ENCODE peak calls at places on chromosomes 3 and 15, in ten cellular contexts. J, G, X, Z, D, L, M, H, V and F are unnamed samples.
A peak's percentile ranks its signal among the peaks of the same experiment; 100 is the strongest.

GRCh38 chr3:133927543-133928066 is 31.9 kb upstream of the RAB6B start:
- DNase-seq in J (peak; percentile 68), G (no peak), X (peak; percentile 36), Z (no peak), D (peak; percentile 76), L (peak; percentile 18), M (no peak), H (no peak), V (no peak), F (peak; percentile 59)

GRCh38 chr3:31615071-31615875 is 82.5 kb downstream of the STT3B start:
- DNase-seq in J (no peak), G (no peak), X (no peak), Z (no peak), D (no peak), L (no peak), M (no peak), H (no peak), V (peak; percentile 18), F (no peak)

GRCh38 chr3:63918321-63918720 is 6.1 kb upstream of the SCAANT1 start:
- DNase-seq in J (no peak), G (no peak), X (no peak), Z (no peak), D (no peak), L (no peak), M (peak; percentile 42), H (no peak), V (no peak), F (no peak)

GRCh38 chr15:101070024-101070423 is 150.9 kb downstream of the LRRK1 start:
- DNase-seq in J (no peak), G (no peak), X (no peak), Z (no peak), D (no peak), L (no peak), M (no peak), H (no peak), V (no peak), F (no peak)

GRCh38 chr15:99054025-99054387 is 46.4 kb upstream of the PGPEP1L start:
- DNase-seq in J (no peak), G (no peak), X (no peak), Z (no peak), D (no peak), L (no peak), M (no peak), H (no peak), V (no peak), F (no peak)

GRCh38 chr15:101047301-101047781 is 128.2 kb downstream of the LRRK1 start:
- DNase-seq in J (no peak), G (peak; percentile 56), X (no peak), Z (no peak), D (no peak), L (no peak), M (no peak), H (peak; percentile 26), V (no peak), F (no peak)

GRCh38 chr3:183579967-183580720 is 24.6 kb upstream of the KLHL6 start:
- DNase-seq in J (no peak), G (no peak), X (no peak), Z (no peak), D (no peak), L (no peak), M (no peak), H (no peak), V (no peak), F (no peak)

GRCh38 chr15:71294636-71295241 is 179.5 kb downstream of the THSD4 start:
- DNase-seq in J (peak; percentile 16), G (no peak), X (no peak), Z (no peak), D (no peak), L (no peak), M (peak; percentile 85), H (no peak), V (no peak), F (no peak)

GRCh38 chr3:69426905-69427304 is 41.0 kb upstream of the FRMD4B start:
- DNase-seq in J (no peak), G (no peak), X (no peak), Z (no peak), D (no peak), L (no peak), M (no peak), H (no peak), V (no peak), F (no peak)

GRCh38 chr15:25741253-25741575 is 121.9 kb downstream of the ATP10A start:
- DNase-seq in J (no peak), G (no peak), X (peak; percentile 11), Z (peak; percentile 85), D (no peak), L (no peak), M (no peak), H (no peak), V (no peak), F (no peak)

GRCh38 chr15:48784756-48785155 is 26.1 kb downstream of the CEP152 start:
- DNase-seq in J (no peak), G (no peak), X (no peak), Z (no peak), D (no peak), L (no peak), M (no peak), H (no peak), V (no peak), F (no peak)

GRCh38 chr3:124387008-124387407 is 343.2 kb upstream of the UMPS start:
- DNase-seq in J (no peak), G (no peak), X (no peak), Z (no peak), D (no peak), L (no peak), M (no peak), H (no peak), V (no peak), F (no peak)

GRCh38 chr3:16286161-16286560 is 21.1 kb downstream of the OXNAD1 start:
- DNase-seq in J (no peak), G (no peak), X (no peak), Z (no peak), D (peak; percentile 89), L (no peak), M (no peak), H (no peak), V (no peak), F (peak; percentile 62)

GRCh38 chr15:74208901-74209559 is 6.4 kb upstream of the STRA6 start:
- DNase-seq in J (no peak), G (no peak), X (no peak), Z (no peak), D (no peak), L (no peak), M (peak; percentile 23), H (no peak), V (peak; percentile 64), F (no peak)

GRCh38 chr3:42507751-42508335 is 5.4 kb downstream of the VIPR1 start:
- DNase-seq in J (no peak), G (peak; percentile 39), X (no peak), Z (peak; percentile 52), D (peak; percentile 21), L (no peak), M (no peak), H (no peak), V (no peak), F (no peak)

GRCh38 chr3:154022603-154023002 is 98.6 kb upstream of the ARHGEF26 start:
- DNase-seq in J (no peak), G (no peak), X (no peak), Z (no peak), D (no peak), L (no peak), M (no peak), H (no peak), V (no peak), F (no peak)

GRCh38 chr3:86624192-86624591 is 366.8 kb downstream of the VGLL3 start:
- DNase-seq in J (no peak), G (no peak), X (no peak), Z (no peak), D (no peak), L (no peak), M (no peak), H (no peak), V (no peak), F (no peak)

GRCh38 chr3:143652118-143652517 is 196.2 kb downstream of the SLC9A9 start:
- DNase-seq in J (no peak), G (no peak), X (no peak), Z (no peak), D (no peak), L (no peak), M (no peak), H (no peak), V (no peak), F (no peak)

GRCh38 chr3:60240558-60240957 is 1010.7 kb downstream of the FHIT start:
- DNase-seq in J (no peak), G (no peak), X (no peak), Z (no peak), D (no peak), L (no peak), M (no peak), H (no peak), V (peak; percentile 29), F (no peak)

GRCh38 chr15:91055548-91056331 is 33.3 kb upstream of the VPS33B start:
- DNase-seq in J (peak; percentile 71), G (peak; percentile 69), X (peak; percentile 62), Z (peak; percentile 69), D (no peak), L (peak; percentile 62), M (peak; percentile 80), H (no peak), V (peak; percentile 73), F (peak; percentile 11)

GRCh38 chr3:27293954-27294353 is 75.2 kb downstream of the NEK10 start:
- DNase-seq in J (peak; percentile 22), G (no peak), X (no peak), Z (no peak), D (no peak), L (no peak), M (no peak), H (no peak), V (no peak), F (no peak)

GRCh38 chr3:5787863-5788488 is 600.5 kb downstream of the EDEM1 start:
- DNase-seq in J (peak; percentile 18), G (no peak), X (no peak), Z (peak; percentile 65), D (no peak), L (no peak), M (no peak), H (peak; percentile 66), V (peak; percentile 49), F (no peak)

GRCh38 chr3:186109897-186110803 is 1.3 kb upstream of the ETV5 start:
- DNase-seq in J (no peak), G (no peak), X (no peak), Z (no peak), D (no peak), L (no peak), M (peak; percentile 52), H (no peak), V (peak; percentile 64), F (no peak)

GRCh38 chr3:127089487-127090145 is 103.3 kb upstream of the PRR23E start:
- DNase-seq in J (no peak), G (no peak), X (no peak), Z (no peak), D (no peak), L (no peak), M (peak; percentile 61), H (peak; percentile 38), V (no peak), F (no peak)

GRCh38 chr3:40043444-40043755 is 234.0 kb downstream of the MYRIP start:
- DNase-seq in J (no peak), G (peak; percentile 58), X (no peak), Z (no peak), D (no peak), L (no peak), M (peak; percentile 48), H (no peak), V (no peak), F (no peak)

GRCh38 chr3:125083776-125084175 is 28.0 kb upstream of the HEG1 start:
- DNase-seq in J (no peak), G (no peak), X (no peak), Z (no peak), D (no peak), L (no peak), M (no peak), H (no peak), V (no peak), F (no peak)

GRCh38 chr15:46452297-46452820 is 817.5 kb downstream of the SQOR start:
- DNase-seq in J (no peak), G (no peak), X (no peak), Z (no peak), D (no peak), L (no peak), M (no peak), H (no peak), V (no peak), F (no peak)

GRCh38 chr3:127884069-127884468 is 31.0 kb upstream of the KBTBD12 start:
- DNase-seq in J (no peak), G (no peak), X (no peak), Z (no peak), D (no peak), L (no peak), M (peak; percentile 27), H (no peak), V (no peak), F (no peak)